ENCODE peak calls at places on chromosomes 7 and 10, in five cellular contexts. L, M, U, S and X are unnamed samples. For H3K36me3, the result is how much of the 10 kb centered on the place peaks cover.

GRCh38 chr10:88642254-88642653 is 22.0 kb upstream of the LIPF start:
- DNase-seq in L (no peak), M (peak), U (no peak), S (no peak), X (no peak)

GRCh38 chr7:134022512-134022911 is 104.6 kb upstream of the LRGUK start:
- DNase-seq in L (no peak), M (no peak), U (no peak), S (no peak), X (no peak)

GRCh38 chr7:142585425-142585824 is 163.8 kb upstream of the PRSS1 start:
- DNase-seq in L (no peak), M (no peak), U (no peak), S (no peak), X (peak)

GRCh38 chr7:22697897-22698645 is 28.9 kb upstream of the IL6 start:
- DNase-seq in L (no peak), M (no peak), U (no peak), S (no peak), X (no peak)

GRCh38 chr7:727806-728460 is 852 bp upstream of the PRKAR1B start:
- DNase-seq in L (no peak), M (peak), U (peak), S (no peak), X (no peak)

GRCh38 chr7:157035302-157035701 is 24.8 kb upstream of the MNX1 start:
- DNase-seq in L (no peak), M (no peak), U (no peak), S (no peak), X (no peak)

GRCh38 chr10:9010093-9010492 is 955.6 kb downstream of the GATA3 start:
- DNase-seq in L (no peak), M (no peak), U (no peak), S (no peak), X (no peak)

GRCh38 chr7:13092708-13093005 is 405.2 kb downstream of the ARL4A start:
- DNase-seq in L (no peak), M (no peak), U (no peak), S (no peak), X (no peak)

GRCh38 chr7:18305866-18306265 is 189.7 kb upstream of the HDAC9 start:
- DNase-seq in L (no peak), M (no peak), U (no peak), S (no peak), X (no peak)

GRCh38 chr10:24370877-24371276 is 161.9 kb downstream of the KIAA1217 start:
- DNase-seq in L (no peak), M (no peak), U (no peak), S (no peak), X (no peak)

GRCh38 chr7:17620588-17620987 is 319.7 kb downstream of the SNX13 start:
- DNase-seq in L (no peak), M (peak), U (no peak), S (no peak), X (no peak)

GRCh38 chr7:152367170-152367569 is 68.6 kb downstream of the KMT2C start:
- DNase-seq in L (no peak), M (no peak), U (no peak), S (no peak), X (no peak)

GRCh38 chr10:121232494-121232893 is 365.8 kb downstream of the FGFR2 start:
- DNase-seq in L (no peak), M (no peak), U (no peak), S (no peak), X (no peak)

GRCh38 chr7:135980665-135981180 is 3.6 kb upstream of the MTPN start:
- DNase-seq in L (no peak), M (peak), U (no peak), S (peak), X (peak)

GRCh38 chr10:48501806-48502771 is 102.8 kb downstream of the ARHGAP22 start:
- DNase-seq in L (no peak), M (peak), U (no peak), S (no peak), X (no peak)

GRCh38 chr10:53123311-53123710 is 350.7 kb upstream of the MBL2 start:
- DNase-seq in L (no peak), M (no peak), U (no peak), S (no peak), X (no peak)

GRCh38 chr10:11335167-11335652 is 276.2 kb downstream of the USP6NL start:
- DNase-seq in L (no peak), M (peak), U (no peak), S (no peak), X (peak)

GRCh38 chr7:105261689-105262088 is 127.0 kb downstream of the SRPK2 start:
- DNase-seq in L (no peak), M (peak), U (no peak), S (no peak), X (no peak)

DNA sequence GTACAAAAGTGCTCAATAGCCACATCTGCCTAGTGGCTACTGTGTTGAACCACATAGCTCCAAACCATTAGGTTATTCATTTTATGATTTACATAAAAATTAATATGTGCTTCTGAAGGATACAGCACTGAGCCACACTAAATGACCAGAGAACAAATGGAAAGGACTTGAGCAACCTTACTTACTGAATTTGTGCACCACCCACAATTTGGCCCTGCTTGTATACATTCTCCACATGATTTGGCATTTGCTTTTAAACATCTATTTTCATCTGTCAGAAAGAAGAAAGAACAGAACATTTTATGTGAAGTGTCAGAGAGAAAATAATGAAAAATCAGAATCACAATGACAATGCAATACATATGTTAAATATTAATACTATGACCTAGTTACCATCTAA is 25.7 kb downstream of the ITGB1 start:
- DNase-seq in L (no peak), M (no peak), U (no peak), S (no peak), X (no peak)
- H3K36me3 ChIP-seq in L (half or more), M (under half), U (half or more), S (under half), X (half or more)

DNA sequence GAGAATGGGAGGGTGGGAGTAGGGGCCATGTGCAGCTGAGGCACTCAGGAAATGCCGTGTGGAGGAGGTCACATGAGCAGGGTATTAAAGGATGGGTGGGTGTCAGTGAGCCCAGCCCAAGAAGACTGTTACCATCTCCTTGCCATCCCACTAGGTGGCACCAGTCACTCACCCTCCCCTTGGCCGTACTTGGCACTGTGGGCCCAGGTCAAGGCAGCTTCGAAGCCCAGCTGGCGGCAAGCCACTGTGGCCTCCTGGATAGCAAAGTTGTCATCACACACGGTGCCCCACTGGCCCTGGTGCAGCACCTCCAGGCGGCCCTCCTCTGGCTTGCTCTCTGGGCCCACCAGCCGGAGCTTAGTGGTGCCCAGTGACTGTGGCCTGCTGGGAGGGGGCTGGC is 5.4 kb downstream of the LOXL4 start:
- DNase-seq in L (peak), M (peak), U (peak), S (peak), X (no peak)
- H3K27ac ChIP-seq in L (no peak), M (no peak), U (no peak), S (no peak), X (no peak)

DNA sequence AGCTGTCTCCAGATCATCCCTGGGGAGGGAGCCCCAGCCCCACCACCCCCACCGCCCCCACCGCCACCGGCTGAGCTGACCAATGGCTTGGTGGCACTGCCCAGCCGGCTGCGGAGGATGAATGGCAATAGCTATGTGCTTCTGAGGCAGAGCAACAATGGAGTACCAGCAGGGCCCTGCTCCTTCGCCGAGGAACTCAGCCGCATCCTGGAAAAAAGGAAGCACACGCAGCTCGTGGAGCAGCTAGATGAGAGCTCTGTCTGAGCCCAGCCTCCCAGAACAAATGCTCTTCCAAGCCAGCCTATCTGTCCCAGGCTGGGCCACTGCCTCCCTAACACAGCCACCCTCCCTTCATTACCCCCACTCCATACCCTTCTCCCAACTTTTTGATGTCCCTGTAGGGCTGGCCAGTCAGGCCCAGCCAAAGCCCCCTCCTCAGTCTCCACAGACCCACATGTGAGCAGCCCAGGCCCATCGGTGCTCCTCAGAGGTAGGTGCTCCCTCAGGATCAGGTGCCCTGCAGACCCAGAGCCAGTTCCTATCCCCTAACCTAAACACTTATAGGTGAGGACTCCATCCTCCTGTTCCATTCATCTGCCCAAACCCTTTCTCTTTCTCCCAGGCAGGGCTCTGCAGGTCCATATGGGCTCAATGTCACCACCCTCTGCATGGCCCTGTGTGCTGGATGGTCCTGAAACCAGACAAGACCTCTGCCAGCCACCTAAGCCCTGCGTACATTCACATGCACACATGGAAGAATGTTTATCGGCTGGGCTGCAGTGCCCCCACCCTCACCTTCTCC is 3.2 kb downstream of the MRPL43 start:
- DNase-seq in L (peak), M (no peak), U (no peak), S (peak), X (no peak)
- TF ChIP-seq CTCF in L (no peak), M (no peak), U (no peak), S (no peak), X (no peak)

DNA sequence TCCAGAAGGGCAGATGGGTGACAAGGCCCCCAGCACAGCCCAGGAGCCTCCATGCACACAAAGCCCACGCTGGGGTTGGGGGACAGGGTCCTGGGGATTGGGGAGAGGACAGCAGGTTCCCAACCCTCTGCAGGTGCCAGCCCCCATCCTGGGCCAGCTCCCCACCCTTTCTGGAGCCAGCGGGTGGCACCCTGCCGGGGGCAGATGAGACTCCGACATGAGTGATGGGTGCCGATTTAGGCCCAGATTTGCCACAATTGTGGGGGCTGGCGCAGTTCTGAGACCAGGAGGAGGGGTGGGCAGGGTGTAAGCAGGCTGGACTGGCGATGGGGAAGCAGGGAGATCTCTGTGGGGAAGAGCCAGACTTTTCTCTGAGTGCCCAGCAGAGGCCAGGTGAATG is 49.3 kb upstream of the SLF2 start:
- DNase-seq in L (no peak), M (no peak), U (no peak), S (no peak), X (no peak)
- H3K36me3 ChIP-seq in L (under half), M (under half), U (under half), S (under half), X (under half)

DNA sequence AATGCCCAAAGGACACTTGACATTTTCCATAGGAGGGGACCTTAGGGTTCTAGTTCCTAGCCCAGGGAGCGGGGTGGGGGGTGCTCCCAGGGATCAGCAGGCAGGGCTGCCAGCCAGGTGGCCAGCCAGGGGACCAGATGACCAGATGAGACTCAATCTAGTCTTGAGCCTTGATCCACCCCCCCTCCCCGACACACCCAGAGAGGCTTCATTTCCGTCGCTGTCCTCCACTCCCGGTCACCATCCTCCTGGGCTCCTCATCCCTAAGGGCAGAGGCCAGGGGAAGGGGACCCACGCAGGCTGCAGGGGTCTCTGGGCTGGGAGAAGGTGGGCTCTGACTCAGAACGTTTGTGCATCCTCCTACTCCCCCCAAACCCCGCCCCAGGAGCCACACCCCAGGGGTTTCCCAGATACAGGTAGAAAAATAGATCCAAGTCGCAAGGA is 1.0 kb downstream of the STX1A start:
- DNase-seq in L (no peak), M (no peak), U (peak), S (no peak), X (peak)
- H3K27ac ChIP-seq in L (no peak), M (peak), U (no peak), S (no peak), X (peak)

DNA sequence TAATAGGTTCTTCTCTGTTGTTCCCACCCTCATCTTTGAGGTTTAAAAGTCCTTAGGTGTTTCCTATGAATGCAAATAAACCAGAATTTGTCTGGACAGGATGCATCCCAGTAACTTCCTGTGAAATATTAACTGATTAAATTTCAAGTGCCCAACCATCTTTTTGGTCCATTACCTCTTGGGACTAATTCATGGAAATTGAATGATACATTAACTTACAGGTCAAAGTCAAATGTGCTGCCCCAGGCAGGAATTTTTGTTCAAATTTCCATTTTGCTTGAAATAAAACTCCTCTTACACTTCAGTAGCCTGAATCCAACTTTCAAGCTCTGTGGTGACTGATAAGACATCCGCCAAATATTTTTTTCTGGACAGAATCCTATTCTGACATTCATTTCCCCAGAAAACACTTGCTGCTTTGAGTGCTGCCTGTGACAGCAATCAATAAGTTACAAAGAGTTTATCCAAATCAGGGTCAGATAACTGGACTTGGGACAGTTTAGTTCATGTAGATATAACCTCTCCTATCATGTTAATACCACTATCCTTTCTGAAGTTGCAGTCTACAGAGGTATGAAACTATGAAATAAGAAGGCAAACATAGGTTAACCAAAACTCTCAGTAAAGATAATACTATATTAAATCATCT is 383.5 kb downstream of the POM121L12 start:
- DNase-seq in L (no peak), M (no peak), U (no peak), S (no peak), X (no peak)
- TF ChIP-seq CTCF in L (no peak), M (no peak), U (no peak), S (no peak), X (no peak)

GRCh38 chr7:73705551-73705920 is 13.9 kb downstream of the STX1A start:
- DNase-seq in L (no peak), M (no peak), U (peak), S (no peak), X (no peak)

GRCh38 chr7:73706122-73707044 is 13.1 kb downstream of the STX1A start:
- DNase-seq in L (no peak), M (peak), U (peak), S (no peak), X (peak)

GRCh38 chr7:73703649-73703984 is 15.9 kb downstream of the STX1A start:
- DNase-seq in L (no peak), M (no peak), U (no peak), S (no peak), X (no peak)

GRCh38 chr7:73703985-73704639 is 15.4 kb downstream of the STX1A start:
- DNase-seq in L (peak), M (peak), U (peak), S (peak), X (peak)

DNA sequence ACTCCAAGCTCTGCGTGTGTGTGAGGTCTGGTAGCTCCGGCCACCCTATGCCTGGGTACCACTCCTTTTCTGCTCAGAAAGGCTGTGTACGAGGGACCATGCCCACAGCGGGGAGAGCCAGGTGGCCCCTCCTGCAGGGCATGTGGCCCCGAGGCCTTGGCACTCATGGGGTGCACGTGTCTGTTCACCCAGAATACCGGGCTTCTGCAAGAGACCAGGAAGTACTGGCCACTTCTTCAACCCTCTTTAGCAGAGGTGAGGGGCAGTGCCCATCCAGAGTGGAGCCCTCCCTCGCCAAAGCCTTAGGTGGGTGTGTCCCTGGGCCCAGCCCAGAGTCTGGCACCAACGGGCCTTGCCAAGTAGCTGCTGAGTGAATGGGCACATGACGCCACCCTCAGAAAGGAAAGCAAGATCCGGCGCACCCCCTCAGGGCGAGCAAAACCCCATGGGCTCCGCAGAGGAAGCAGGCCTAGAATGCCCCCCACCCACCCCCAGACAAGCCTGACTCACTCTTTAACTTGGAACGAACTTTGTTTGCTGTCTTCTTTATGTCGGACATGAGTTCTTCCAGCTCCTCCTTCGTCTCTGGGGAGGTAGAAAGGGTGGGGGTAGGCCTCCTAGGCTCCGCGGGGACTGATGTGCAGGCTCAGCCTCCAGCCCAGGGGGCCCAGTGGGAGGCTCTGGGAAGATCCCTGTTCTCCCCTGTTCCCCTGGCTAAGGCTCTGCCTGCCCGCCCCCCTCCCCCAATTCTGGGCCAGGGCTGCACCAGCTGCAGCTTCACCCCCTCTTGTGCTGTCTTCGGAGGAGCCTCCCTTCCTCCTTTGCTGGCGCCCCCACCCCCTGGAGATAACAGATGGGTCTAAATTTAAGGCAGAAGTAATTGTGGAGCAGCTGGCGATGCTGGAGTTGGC is 14.6 kb downstream of the STX1A start:
- DNase-seq in L (no peak), M (peak), U (peak), S (no peak), X (peak)
- H3K36me3 ChIP-seq in L (under half), M (under half), U (under half), S (under half), X (half or more)